ENCODE peak calls at places on chromosomes 2 and 18, in five cellular contexts. G is heart left ventricle, V is iris pigment epithelial cell, S is testis, U is HFF-Myc. H is an unnamed sample.
A peak's percentile ranks its signal among the peaks of the same experiment; 100 is the strongest.

GRCh38 chr18:49473721-49474120 is 13.3 kb upstream of the DYM start:
- DNase-seq in G (no peak), V (no peak), S (peak; percentile 37), U (no peak), H (no peak)

GRCh38 chr2:237254369-237254861 is 159.5 kb downstream of the COL6A3 start:
- DNase-seq in G (no peak), V (peak; percentile 49), S (no peak), U (no peak), H (no peak)

GRCh38 chr2:140893685-140894084 is 1237.1 kb downstream of the LRP1B start:
- DNase-seq in G (no peak), V (peak; percentile 86), S (no peak), U (no peak), H (no peak)

GRCh38 chr18:58412844-58413666 is 215.8 kb downstream of the ALPK2 start:
- DNase-seq in G (no peak), V (no peak), S (no peak), U (no peak), H (no peak)

GRCh38 chr2:237483018-237483731 is 3.9 kb upstream of the MLPH start:
- DNase-seq in G (no peak), V (peak; percentile 91), S (no peak), U (no peak), H (no peak)

GRCh38 chr2:235325126-235325525 is 168.7 kb upstream of the AGAP1 start:
- DNase-seq in G (no peak), V (no peak), S (no peak), U (no peak), H (no peak)

GRCh38 chr2:134549104-134549503 is 169.7 kb downstream of the TMEM163 start:
- DNase-seq in G (no peak), V (peak; percentile 73), S (no peak), U (no peak), H (no peak)

GRCh38 chr18:9898792-9899549 is 13.2 kb downstream of the TXNDC2 start:
- DNase-seq in G (no peak), V (peak; percentile 70), S (no peak), U (no peak), H (no peak)

GRCh38 chr2:85340034-85340892 is 12.5 kb upstream of the TGOLN2 start:
- DNase-seq in G (no peak), V (no peak), S (no peak), U (no peak), H (no peak)

GRCh38 chr2:108364676-108365297 is 13.0 kb upstream of the SULT1C4 start:
- DNase-seq in G (no peak), V (peak; percentile 43), S (no peak), U (peak; percentile 56), H (no peak)

GRCh38 chr2:2950403-2950952 is 427.1 kb downstream of the EIPR1 start:
- DNase-seq in G (no peak), V (no peak), S (no peak), U (no peak), H (no peak)

GRCh38 chr2:6914829-6915228 is 2.4 kb upstream of the RNF144A start:
- DNase-seq in G (no peak), V (peak; percentile 44), S (no peak), U (no peak), H (no peak)

GRCh38 chr2:175824243-175824642 is 177.8 kb downstream of the LNPK start:
- DNase-seq in G (no peak), V (no peak), S (no peak), U (no peak), H (no peak)

GRCh38 chr2:217691920-217692666 is 310.7 kb downstream of the TNS1 start:
- DNase-seq in G (peak; percentile 38), V (no peak), S (peak; percentile 56), U (no peak), H (no peak)

GRCh38 chr2:63667132-63667531 is 78.4 kb downstream of the MDH1 start:
- DNase-seq in G (no peak), V (no peak), S (no peak), U (no peak), H (no peak)

H was measured in HAP-1.